ENCODE peak calls at places on chromosomes 1 and 21, in ten cellular contexts. One of them, this sample, is unnamed.

GRCh38 chr21:15051652-15052554 is 12.9 kb downstream of the NRIP1 start:
- DNase-seq in IMR-90: peak; percentile 47
- DNase-seq in MM.1S: no peak
- DNase-seq in cardiac muscle cell: peak; percentile 26
- DNase-seq in CD8-positive, alpha-beta memory T cell: no peak
- DNase-seq in AG04450: no peak
- DNase-seq in left lung: no peak
- DNase-seq in uterus: no peak
- DNase-seq in WERI-Rb-1: peak; percentile 49
- DNase-seq in heart right ventricle: no peak
- DNase-seq in this sample: no peak

GRCh38 chr21:33690874-33691273 is 48.6 kb downstream of the ITSN1 start:
- DNase-seq in cardiac muscle cell: no peak
- DNase-seq in left lung: no peak
- DNase-seq in uterus: no peak
- DNase-seq in MM.1S: peak; percentile 93
- DNase-seq in CD8-positive, alpha-beta memory T cell: no peak
- DNase-seq in heart right ventricle: no peak
- DNase-seq in IMR-90: no peak
- DNase-seq in AG04450: no peak
- DNase-seq in WERI-Rb-1: no peak
- DNase-seq in this sample: no peak

GRCh38 chr1:6385673-6386191 is 7.8 kb downstream of the ACOT7 start:
- DNase-seq in left lung: peak; percentile 72
- DNase-seq in WERI-Rb-1: no peak
- DNase-seq in IMR-90: peak; percentile 76
- DNase-seq in uterus: peak; percentile 51
- DNase-seq in MM.1S: no peak
- DNase-seq in cardiac muscle cell: peak; percentile 24
- DNase-seq in heart right ventricle: no peak
- DNase-seq in CD8-positive, alpha-beta memory T cell: no peak
- DNase-seq in AG04450: no peak
- DNase-seq in this sample: peak; percentile 94

GRCh38 chr1:61269648-61270047 is 187.3 kb downstream of the NFIA start:
- DNase-seq in CD8-positive, alpha-beta memory T cell: no peak
- DNase-seq in MM.1S: no peak
- DNase-seq in AG04450: no peak
- DNase-seq in WERI-Rb-1: no peak
- DNase-seq in left lung: no peak
- DNase-seq in heart right ventricle: no peak
- DNase-seq in cardiac muscle cell: no peak
- DNase-seq in uterus: no peak
- DNase-seq in IMR-90: no peak
- DNase-seq in this sample: no peak

GRCh38 chr1:235127774-235128452 is 724 bp downstream of the TOMM20 start:
- DNase-seq in AG04450: no peak
- DNase-seq in CD8-positive, alpha-beta memory T cell: no peak
- DNase-seq in MM.1S: peak; percentile 39
- DNase-seq in cardiac muscle cell: peak; percentile 15
- DNase-seq in left lung: no peak
- DNase-seq in WERI-Rb-1: peak; percentile 45
- DNase-seq in heart right ventricle: no peak
- DNase-seq in uterus: no peak
- DNase-seq in IMR-90: no peak
- DNase-seq in this sample: no peak

GRCh38 chr1:63710776-63711175 is 63.0 kb upstream of the ROR1 start:
- DNase-seq in CD8-positive, alpha-beta memory T cell: no peak
- DNase-seq in AG04450: no peak
- DNase-seq in uterus: no peak
- DNase-seq in cardiac muscle cell: no peak
- DNase-seq in WERI-Rb-1: no peak
- DNase-seq in MM.1S: no peak
- DNase-seq in heart right ventricle: no peak
- DNase-seq in IMR-90: no peak
- DNase-seq in left lung: no peak
- DNase-seq in this sample: no peak

GRCh38 chr1:18468570-18468969 is 12.2 kb upstream of the KLHDC7A start:
- DNase-seq in heart right ventricle: no peak
- DNase-seq in MM.1S: no peak
- DNase-seq in CD8-positive, alpha-beta memory T cell: no peak
- DNase-seq in uterus: no peak
- DNase-seq in IMR-90: no peak
- DNase-seq in cardiac muscle cell: no peak
- DNase-seq in left lung: no peak
- DNase-seq in AG04450: no peak
- DNase-seq in WERI-Rb-1: no peak
- DNase-seq in this sample: no peak

GRCh38 chr1:155177192-155177917 is 3.7 kb downstream of the TRIM46 start:
- DNase-seq in WERI-Rb-1: peak; percentile 11
- DNase-seq in heart right ventricle: no peak
- DNase-seq in left lung: no peak
- DNase-seq in MM.1S: no peak
- DNase-seq in CD8-positive, alpha-beta memory T cell: no peak
- DNase-seq in AG04450: no peak
- DNase-seq in IMR-90: no peak
- DNase-seq in cardiac muscle cell: no peak
- DNase-seq in uterus: no peak
- DNase-seq in this sample: peak; percentile 30

GRCh38 chr21:25999935-26000582 is 170.5 kb downstream of the APP start:
- DNase-seq in left lung: peak; percentile 76
- DNase-seq in AG04450: no peak
- DNase-seq in WERI-Rb-1: no peak
- DNase-seq in cardiac muscle cell: no peak
- DNase-seq in CD8-positive, alpha-beta memory T cell: peak; percentile 29
- DNase-seq in uterus: no peak
- DNase-seq in heart right ventricle: no peak
- DNase-seq in IMR-90: no peak
- DNase-seq in MM.1S: no peak
- DNase-seq in this sample: no peak

GRCh38 chr1:45508295-45509151 is 8.4 kb downstream of the MMACHC start:
- DNase-seq in left lung: no peak
- DNase-seq in cardiac muscle cell: no peak
- DNase-seq in AG04450: no peak
- DNase-seq in IMR-90: no peak
- DNase-seq in WERI-Rb-1: no peak
- DNase-seq in CD8-positive, alpha-beta memory T cell: no peak
- DNase-seq in uterus: no peak
- DNase-seq in heart right ventricle: no peak
- DNase-seq in MM.1S: no peak
- DNase-seq in this sample: no peak

GRCh38 chr1:178502856-178503255 is 6.1 kb upstream of the CLEC20A start:
- DNase-seq in CD8-positive, alpha-beta memory T cell: no peak
- DNase-seq in cardiac muscle cell: no peak
- DNase-seq in left lung: no peak
- DNase-seq in MM.1S: no peak
- DNase-seq in heart right ventricle: no peak
- DNase-seq in uterus: no peak
- DNase-seq in IMR-90: no peak
- DNase-seq in WERI-Rb-1: no peak
- DNase-seq in AG04450: no peak
- DNase-seq in this sample: no peak

GRCh38 chr1:245516178-245516829 is 361.5 kb downstream of the KIF26B start:
- DNase-seq in heart right ventricle: no peak
- DNase-seq in AG04450: peak; percentile 38
- DNase-seq in WERI-Rb-1: peak; percentile 55
- DNase-seq in uterus: no peak
- DNase-seq in MM.1S: no peak
- DNase-seq in left lung: no peak
- DNase-seq in cardiac muscle cell: no peak
- DNase-seq in CD8-positive, alpha-beta memory T cell: no peak
- DNase-seq in IMR-90: peak; percentile 67
- DNase-seq in this sample: no peak

GRCh38 chr1:245512181-245512888 is 357.6 kb downstream of the KIF26B start:
- DNase-seq in AG04450: no peak
- DNase-seq in MM.1S: peak; percentile 64
- DNase-seq in CD8-positive, alpha-beta memory T cell: no peak
- DNase-seq in WERI-Rb-1: no peak
- DNase-seq in heart right ventricle: no peak
- DNase-seq in left lung: no peak
- DNase-seq in cardiac muscle cell: no peak
- DNase-seq in IMR-90: no peak
- DNase-seq in uterus: no peak
- DNase-seq in this sample: no peak

GRCh38 chr1:245512980-245513578 is 358.3 kb downstream of the KIF26B start:
- DNase-seq in uterus: no peak
- DNase-seq in AG04450: no peak
- DNase-seq in left lung: no peak
- DNase-seq in CD8-positive, alpha-beta memory T cell: no peak
- DNase-seq in heart right ventricle: no peak
- DNase-seq in WERI-Rb-1: peak; percentile 25
- DNase-seq in cardiac muscle cell: peak; percentile 32
- DNase-seq in MM.1S: peak; percentile 90
- DNase-seq in IMR-90: no peak
- DNase-seq in this sample: peak; percentile 79
- H3K4me3 ChIP-seq in uterus: no peak overlapping the region
- H3K4me3 ChIP-seq in AG04450: peak overlapping the region; percentile 24
- H3K4me3 ChIP-seq in left lung: no peak overlapping the region
- H3K4me3 ChIP-seq in CD8-positive, alpha-beta memory T cell: no peak overlapping the region
- H3K4me3 ChIP-seq in heart right ventricle: peak overlapping the region; percentile 24
- H3K4me3 ChIP-seq in WERI-Rb-1: no peak overlapping the region
- H3K4me3 ChIP-seq in cardiac muscle cell: no peak overlapping the region
- H3K4me3 ChIP-seq in MM.1S: peak overlapping the region; percentile 63
- H3K4me3 ChIP-seq in IMR-90: no peak overlapping the region
- H3K4me3 ChIP-seq in this sample: no peak overlapping the region

DNA sequence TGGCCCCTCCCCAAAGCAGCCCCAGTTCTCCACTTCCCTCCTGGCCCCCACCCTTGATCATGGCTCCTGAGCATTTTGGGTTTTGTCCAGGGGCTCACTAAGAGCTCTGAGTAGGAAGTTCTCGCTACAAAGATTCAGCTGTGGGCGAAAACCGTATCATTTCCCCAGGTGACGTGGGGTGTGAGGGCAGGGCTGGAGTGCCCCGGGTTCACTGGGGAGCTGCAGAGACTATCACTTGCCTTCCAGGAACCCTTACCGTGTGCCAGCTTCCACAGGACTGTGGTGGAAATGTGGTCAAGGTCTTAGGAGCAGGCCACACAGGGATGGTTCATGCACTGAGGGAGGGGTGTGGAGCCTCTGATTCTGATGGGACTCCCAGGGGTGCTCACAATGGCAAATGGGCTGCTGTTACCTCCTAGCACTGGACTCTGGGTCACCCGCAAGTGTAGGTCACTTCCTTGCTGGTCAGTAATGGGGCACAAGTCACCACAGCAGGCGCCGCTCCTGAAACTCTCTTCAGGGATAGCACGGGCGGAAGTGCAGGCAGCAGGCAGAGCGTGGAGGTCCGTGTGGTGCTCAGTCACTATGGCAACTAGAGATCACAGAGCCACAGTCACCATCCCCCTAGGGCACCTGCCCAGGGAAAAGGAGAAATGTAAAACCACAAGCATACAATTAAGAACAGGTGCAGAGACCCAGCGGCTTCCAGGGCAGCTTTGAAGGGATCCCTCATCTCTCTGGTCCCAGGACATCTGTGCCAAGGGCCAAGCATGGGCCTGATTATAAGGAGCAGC is 35.4 kb downstream of the RSPH1 start:
- DNase-seq in uterus: no peak
- DNase-seq in AG04450: no peak
- DNase-seq in IMR-90: no peak
- DNase-seq in cardiac muscle cell: no peak
- DNase-seq in left lung: no peak
- DNase-seq in CD8-positive, alpha-beta memory T cell: peak; percentile 83
- DNase-seq in MM.1S: peak; percentile 96
- DNase-seq in WERI-Rb-1: peak; percentile 46
- DNase-seq in heart right ventricle: no peak
- DNase-seq in this sample: no peak
- H3K27me3 ChIP-seq in uterus: no peaks in the 10 kb centered on the region
- H3K27me3 ChIP-seq in AG04450: no peaks in the 10 kb centered on the region
- H3K27me3 ChIP-seq in IMR-90: peaks cover 8% of the 10 kb centered on the region
- H3K27me3 ChIP-seq in cardiac muscle cell: no peaks in the 10 kb centered on the region
- H3K27me3 ChIP-seq in left lung: no peaks in the 10 kb centered on the region
- H3K27me3 ChIP-seq in CD8-positive, alpha-beta memory T cell: no peaks in the 10 kb centered on the region
- H3K27me3 ChIP-seq in MM.1S: peaks cover 12% of the 10 kb centered on the region
- H3K27me3 ChIP-seq in WERI-Rb-1: peaks cover 2% of the 10 kb centered on the region
- H3K27me3 ChIP-seq in heart right ventricle: no peaks in the 10 kb centered on the region
- H3K27me3 ChIP-seq in this sample: no peaks in the 10 kb centered on the region

DNA sequence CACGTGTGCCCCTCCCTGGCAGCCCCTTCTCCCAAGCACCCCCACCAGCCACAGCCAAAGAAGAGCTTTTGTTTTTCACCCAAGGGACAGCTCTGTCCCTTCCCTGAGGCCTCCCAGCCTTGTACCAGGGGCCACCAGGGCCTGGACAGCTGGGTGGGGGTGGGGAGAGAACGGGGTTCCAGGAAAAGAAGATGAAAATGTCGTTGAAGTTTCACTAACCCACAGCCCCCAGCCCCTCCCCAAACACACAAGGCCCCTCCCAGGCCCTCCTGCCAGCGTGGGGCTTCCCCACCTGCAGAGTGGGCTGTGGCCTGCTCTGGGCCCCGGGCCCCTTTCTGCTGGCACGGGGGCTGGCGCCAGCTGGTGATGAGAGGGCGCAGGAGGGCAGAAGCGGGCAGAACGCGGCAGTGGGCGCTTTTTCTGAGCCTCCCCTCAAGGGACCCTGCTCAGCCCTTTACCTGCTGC is 5.5 kb upstream of the ANKRD65 start:
- DNase-seq in AG04450: no peak
- DNase-seq in uterus: no peak
- DNase-seq in CD8-positive, alpha-beta memory T cell: no peak
- DNase-seq in left lung: peak; percentile 55
- DNase-seq in heart right ventricle: no peak
- DNase-seq in WERI-Rb-1: no peak
- DNase-seq in IMR-90: no peak
- DNase-seq in MM.1S: no peak
- DNase-seq in cardiac muscle cell: no peak
- DNase-seq in this sample: peak; percentile 69
- H3K4me3 ChIP-seq in AG04450: no peak overlapping the region
- H3K4me3 ChIP-seq in uterus: no peak overlapping the region
- H3K4me3 ChIP-seq in CD8-positive, alpha-beta memory T cell: no peak overlapping the region
- H3K4me3 ChIP-seq in left lung: no peak overlapping the region
- H3K4me3 ChIP-seq in heart right ventricle: no peak overlapping the region
- H3K4me3 ChIP-seq in WERI-Rb-1: peak overlapping the region; percentile 34
- H3K4me3 ChIP-seq in IMR-90: no peak overlapping the region
- H3K4me3 ChIP-seq in MM.1S: no peak overlapping the region
- H3K4me3 ChIP-seq in cardiac muscle cell: no peak overlapping the region
- H3K4me3 ChIP-seq in this sample: peak overlapping the region; percentile 23

GRCh38 chr1:3799976-3800685 is 3.8 kb upstream of the LRRC47 start:
- DNase-seq in cardiac muscle cell: no peak
- DNase-seq in MM.1S: no peak
- DNase-seq in uterus: no peak
- DNase-seq in IMR-90: no peak
- DNase-seq in heart right ventricle: no peak
- DNase-seq in AG04450: no peak
- DNase-seq in left lung: no peak
- DNase-seq in WERI-Rb-1: peak; percentile 76
- DNase-seq in CD8-positive, alpha-beta memory T cell: no peak
- DNase-seq in this sample: peak; percentile 52
- H3K27me3 ChIP-seq in cardiac muscle cell: peaks cover 10% of the 10 kb centered on the region
- H3K27me3 ChIP-seq in MM.1S: peaks cover 38% of the 10 kb centered on the region
- H3K27me3 ChIP-seq in uterus: no peaks in the 10 kb centered on the region
- H3K27me3 ChIP-seq in IMR-90: no peaks in the 10 kb centered on the region
- H3K27me3 ChIP-seq in heart right ventricle: peaks cover 24% of the 10 kb centered on the region
- H3K27me3 ChIP-seq in AG04450: peaks cover 2% of the 10 kb centered on the region
- H3K27me3 ChIP-seq in left lung: peaks cover 20% of the 10 kb centered on the region
- H3K27me3 ChIP-seq in WERI-Rb-1: no peaks in the 10 kb centered on the region
- H3K27me3 ChIP-seq in CD8-positive, alpha-beta memory T cell: no peaks in the 10 kb centered on the region
- H3K27me3 ChIP-seq in this sample: no peaks in the 10 kb centered on the region

GRCh38 chr1:110212165-110213142 is 2.3 kb downstream of the KCNC4 start:
- DNase-seq in uterus: peak; percentile 45
- DNase-seq in heart right ventricle: no peak
- DNase-seq in IMR-90: no peak
- DNase-seq in WERI-Rb-1: no peak
- DNase-seq in cardiac muscle cell: no peak
- DNase-seq in CD8-positive, alpha-beta memory T cell: peak; percentile 35
- DNase-seq in AG04450: no peak
- DNase-seq in left lung: no peak
- DNase-seq in MM.1S: no peak
- DNase-seq in this sample: peak; percentile 83
- H3K4me3 ChIP-seq in uterus: peak overlapping the region; percentile 79
- H3K4me3 ChIP-seq in heart right ventricle: peak overlapping the region; percentile 62
- H3K4me3 ChIP-seq in IMR-90: no peak overlapping the region
- H3K4me3 ChIP-seq in WERI-Rb-1: no peak overlapping the region
- H3K4me3 ChIP-seq in cardiac muscle cell: peak overlapping the region; percentile 65
- H3K4me3 ChIP-seq in CD8-positive, alpha-beta memory T cell: no peak overlapping the region
- H3K4me3 ChIP-seq in AG04450: no peak overlapping the region
- H3K4me3 ChIP-seq in left lung: peak overlapping the region; percentile 79
- H3K4me3 ChIP-seq in MM.1S: no peak overlapping the region
- H3K4me3 ChIP-seq in this sample: peak overlapping the region; percentile 70